ENCODE peak calls at places on chromosome 1, in ten cellular contexts. L is fibroblast of lung, W is left ventricle myocardium inferior, O is RWPE2, S is lower leg skin, F is MM.1S, P is heart right ventricle, H is right atrium auricular region, J is fibroblast of mammary gland, G is foreskin fibroblast. A is an unnamed sample.

GRCh38 chr1:165854101-165854845 is 26.9 kb downstream of the UCK2 start:
- DNase-seq in O (no peak), J (peak), L (peak), G (peak), S (no peak), P (no peak), H (no peak), F (no peak), W (no peak), A (no peak)

GRCh38 chr1:172402878-172403573 is 17.5 kb upstream of the C1orf105 start:
- DNase-seq in F (no peak), J (no peak), P (no peak), W (no peak), O (no peak), S (no peak), H (no peak), G (no peak), L (peak), A (no peak)

GRCh38 chr1:109977657-109978378 is 6.7 kb upstream of the AHCYL1 start:
- DNase-seq in W (peak), P (peak), O (no peak), J (no peak), G (no peak), H (peak), L (no peak), F (no peak), S (no peak), A (no peak)

GRCh38 chr1:54273837-54274192 is 73.8 kb downstream of the MRPL37 start:
- DNase-seq in P (peak), J (peak), G (no peak), S (peak), L (no peak), W (peak), H (no peak), O (no peak), F (no peak), A (no peak)

GRCh38 chr1:6359568-6360496 is 33.7 kb downstream of the ACOT7 start:
- DNase-seq in J (peak), F (peak), G (peak), L (peak), W (peak), P (peak), O (peak), S (no peak), H (peak), A (peak)

GRCh38 chr1:167328762-167329483 is 108.2 kb downstream of the POU2F1 start:
- DNase-seq in J (no peak), S (no peak), F (peak), P (peak), L (peak), O (no peak), G (no peak), H (no peak), W (no peak), A (no peak)

GRCh38 chr1:156920233-156921052 is at the start of gene LRRC71:
- DNase-seq in O (no peak), F (peak), H (peak), G (peak), S (peak), J (peak), L (peak), P (peak), W (peak), A (peak)

GRCh38 chr1:99766378-99766800 is at the start of gene FRRS1:
- DNase-seq in L (peak), J (peak), P (peak), S (peak), O (no peak), H (peak), W (peak), G (peak), F (peak), A (peak)

GRCh38 chr1:193183019-193183643 is 3.3 kb downstream of the B3GALT2 start:
- DNase-seq in G (peak), W (no peak), O (no peak), H (no peak), S (no peak), L (peak), P (no peak), J (peak), F (peak), A (no peak)

GRCh38 chr1:6263716-6264115 is 2.8 kb upstream of the GPR153 start:
- DNase-seq in W (no peak), P (no peak), L (no peak), F (no peak), G (no peak), H (no peak), O (no peak), S (no peak), J (peak), A (no peak)

GRCh38 chr1:22741118-22741517 is 30.5 kb downstream of the EPHB2 start:
- DNase-seq in J (no peak), O (no peak), P (no peak), F (no peak), S (no peak), G (no peak), H (no peak), W (no peak), L (no peak), A (no peak)

GRCh38 chr1:84277343-84278059 is 24.0 kb upstream of the SAMD13 start:
- DNase-seq in P (no peak), S (no peak), O (no peak), H (no peak), G (no peak), L (no peak), J (no peak), W (no peak), F (no peak), A (no peak)

GRCh38 chr1:166721145-166721544 is 118.1 kb upstream of the POGK start:
- DNase-seq in P (no peak), O (no peak), W (no peak), J (peak), L (no peak), H (no peak), F (no peak), S (no peak), G (no peak), A (no peak)

DNA sequence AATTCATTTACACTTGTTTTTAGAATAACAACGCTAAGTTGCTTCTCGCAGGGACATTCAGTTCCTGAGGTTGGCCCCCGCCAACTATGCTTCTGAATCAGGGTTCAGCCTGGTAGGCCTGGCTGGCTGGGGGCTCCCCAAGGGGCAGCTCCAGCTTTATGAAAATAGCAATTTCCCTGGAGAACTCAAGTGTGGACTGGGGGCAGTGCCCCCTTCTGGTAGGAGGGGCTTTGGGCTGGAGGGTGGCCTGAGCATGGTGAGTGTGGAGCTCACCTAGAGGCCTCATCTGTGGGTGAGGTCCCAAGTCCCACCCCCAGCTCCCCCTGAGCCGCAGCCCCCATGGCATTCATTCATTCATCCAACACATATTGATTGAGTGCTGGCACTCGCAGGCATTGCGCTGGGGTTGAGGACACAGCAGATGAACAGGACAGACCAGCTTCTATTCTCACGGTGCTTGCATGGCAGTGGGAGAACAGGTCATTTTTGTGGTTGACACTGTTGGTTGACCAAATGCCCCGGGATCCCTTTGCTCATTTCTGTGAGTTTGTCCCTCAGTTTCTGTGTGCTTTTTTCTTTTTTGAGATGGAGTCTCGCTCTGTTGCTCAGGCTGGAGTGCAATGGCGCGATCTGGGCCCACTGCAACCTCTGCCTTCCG is 79.2 kb downstream of the UBIAD1 start:
- DNase-seq in O (no peak), P (no peak), G (no peak), J (no peak), L (no peak), F (no peak), S (no peak), W (no peak), H (no peak), A (no peak)
- TF ChIP-seq CTCF in O (no peak), P (no peak), G (no peak), J (no peak), L (no peak), F (no peak), S (no peak), W (no peak), H (no peak), A (no peak)

GRCh38 chr1:81804320-81804719 is 3.6 kb downstream of the ADGRL2 start:
- DNase-seq in O (no peak), P (no peak), W (no peak), S (no peak), L (no peak), G (no peak), F (no peak), H (no peak), J (no peak), A (no peak)
- H3K4me3 ChIP-seq in O (no peak), P (peak), W (peak), S (no peak), L (peak), G (peak), F (no peak), H (no peak), J (no peak), A (peak)

DNA sequence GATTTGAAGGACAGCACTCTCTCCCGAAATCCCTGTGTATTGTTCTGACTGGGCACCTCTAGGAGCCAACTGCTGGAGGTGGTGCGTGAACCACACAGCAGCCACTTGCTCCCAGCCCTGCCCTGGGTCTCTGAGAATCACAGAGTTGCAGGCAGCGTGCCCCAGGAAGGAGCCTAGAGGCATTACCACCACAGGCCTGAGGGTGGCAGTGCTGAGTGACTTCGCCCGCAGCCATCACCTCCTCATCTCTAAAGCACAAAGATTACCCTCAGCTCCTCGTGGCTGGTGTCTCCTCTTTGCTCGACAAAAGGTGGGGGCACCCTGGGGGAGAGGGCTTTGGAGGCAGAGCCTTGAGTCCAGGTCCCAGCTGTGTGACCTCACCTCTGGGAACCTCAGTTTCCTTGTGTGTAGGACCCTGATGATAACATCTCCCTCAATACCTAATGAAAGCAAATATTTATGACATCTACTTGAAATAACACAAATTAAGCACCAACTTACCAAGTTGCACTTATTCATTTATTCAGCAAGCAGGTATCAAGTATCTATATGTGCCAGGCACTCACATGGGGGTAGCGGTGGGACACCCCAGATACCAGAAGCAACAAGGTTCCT is 86.3 kb downstream of the VWA5B1 start:
- DNase-seq in G (peak), F (no peak), W (peak), S (peak), H (no peak), O (no peak), L (no peak), P (peak), J (peak), A (no peak)
- TF ChIP-seq CTCF in G (peak), F (peak), W (peak), S (no peak), H (peak), O (peak), L (peak), P (peak), J (peak), A (peak)

DNA sequence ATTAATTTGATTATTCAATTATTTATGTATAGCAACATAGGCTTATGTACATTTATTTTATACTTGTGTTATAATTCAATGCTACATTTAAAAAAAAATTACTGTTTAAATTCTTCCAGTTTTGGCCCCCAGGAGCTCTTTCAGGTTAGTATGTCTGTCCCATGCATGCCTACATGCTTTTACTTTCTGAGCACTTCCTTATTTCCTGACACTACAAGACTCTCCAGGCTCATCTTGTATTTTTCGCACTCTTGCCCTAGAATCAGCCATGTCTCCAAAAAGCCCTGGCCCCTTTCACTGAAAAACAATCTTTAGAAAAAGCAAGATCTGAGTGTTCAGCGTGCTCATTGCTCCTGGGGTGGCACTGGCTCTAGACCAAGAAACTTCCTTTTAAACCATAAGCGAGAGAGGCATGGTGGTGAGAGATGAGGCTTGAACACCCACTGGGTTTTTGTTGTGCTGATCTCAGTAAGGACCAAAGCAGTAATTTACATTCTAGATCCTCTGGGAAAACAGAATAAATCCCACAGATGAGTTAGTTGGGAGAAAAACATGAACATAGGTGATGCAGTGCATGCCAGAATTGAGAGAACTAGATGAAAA is 95.0 kb downstream of the SLC30A10 start:
- DNase-seq in F (no peak), W (no peak), H (no peak), S (no peak), P (no peak), J (no peak), G (no peak), L (no peak), O (no peak), A (no peak)
- H3K4me3 ChIP-seq in F (no peak), W (no peak), H (no peak), S (no peak), P (no peak), J (no peak), G (no peak), L (no peak), O (no peak), A (no peak)

GRCh38 chr1:226737819-226738420 is 1.2 kb downstream of the ITPKB start:
- DNase-seq in F (peak), O (no peak), W (peak), G (peak), H (peak), L (peak), S (peak), J (peak), P (peak), A (peak)

GRCh38 chr1:226736001-226736907 is 2.8 kb downstream of the ITPKB start:
- DNase-seq in W (peak), P (peak), H (no peak), G (no peak), L (no peak), O (no peak), S (peak), J (no peak), F (no peak), A (no peak)

GRCh38 chr1:226738421-226738994 is 574 bp downstream of the ITPKB start:
- DNase-seq in J (peak), H (no peak), O (no peak), W (peak), S (no peak), F (peak), L (peak), G (peak), P (peak), A (peak)

GRCh38 chr1:226735576-226735975 is 3.5 kb downstream of the ITPKB start:
- DNase-seq in L (no peak), G (no peak), O (no peak), J (no peak), H (no peak), F (peak), P (no peak), S (no peak), W (no peak), A (no peak)

DNA sequence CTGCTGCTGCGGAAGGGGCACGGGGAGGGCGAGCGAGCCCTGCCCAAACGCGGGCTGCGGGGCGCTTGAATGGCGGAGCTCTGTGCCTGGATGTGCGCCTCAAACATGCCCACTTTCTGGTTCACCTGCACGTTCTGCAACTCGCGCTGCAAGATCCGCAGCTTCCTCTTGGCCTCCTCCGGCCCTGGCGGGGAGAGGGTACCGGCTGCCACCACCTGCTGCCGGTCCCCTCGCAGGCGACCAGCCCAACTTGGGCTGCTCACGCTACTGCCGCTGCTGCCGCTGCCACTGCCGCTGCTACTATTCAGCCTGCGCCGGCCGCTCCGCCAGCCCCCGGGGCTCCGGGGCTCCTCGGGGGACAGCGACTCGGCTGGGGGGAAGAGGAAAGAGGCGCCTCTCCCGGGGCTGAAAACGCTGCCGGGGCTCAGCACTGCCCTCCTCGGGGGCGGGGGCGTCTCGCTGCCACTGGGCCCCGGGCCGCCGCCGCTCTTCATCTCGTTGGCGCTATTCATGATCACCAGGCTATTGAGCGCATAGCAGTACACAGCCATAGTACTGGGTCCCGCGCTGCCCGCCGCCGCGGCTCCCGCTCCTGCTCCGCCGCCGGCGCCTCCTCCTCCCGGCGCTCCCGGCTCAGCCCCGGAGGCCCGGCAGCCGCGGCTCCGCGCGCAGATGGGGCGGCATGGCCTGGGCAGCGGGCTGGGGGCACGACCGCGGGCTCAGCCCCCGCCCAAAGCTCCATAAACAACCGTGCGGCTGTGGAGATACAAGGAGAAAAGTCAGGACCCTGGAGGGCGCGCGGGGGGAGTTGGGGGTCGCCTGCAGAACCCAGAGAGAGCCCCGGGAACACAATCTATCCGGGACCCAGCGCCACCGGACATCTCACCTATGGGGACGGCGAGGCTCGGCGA is 1.9 kb downstream of the ITPKB start:
- DNase-seq in P (peak), H (no peak), W (peak), J (peak), O (no peak), F (peak), G (peak), L (peak), S (no peak), A (peak)
- TF ChIP-seq CTCF in P (peak), H (no peak), W (peak), J (no peak), O (no peak), F (peak), G (peak), L (no peak), S (no peak), A (peak)

DNA sequence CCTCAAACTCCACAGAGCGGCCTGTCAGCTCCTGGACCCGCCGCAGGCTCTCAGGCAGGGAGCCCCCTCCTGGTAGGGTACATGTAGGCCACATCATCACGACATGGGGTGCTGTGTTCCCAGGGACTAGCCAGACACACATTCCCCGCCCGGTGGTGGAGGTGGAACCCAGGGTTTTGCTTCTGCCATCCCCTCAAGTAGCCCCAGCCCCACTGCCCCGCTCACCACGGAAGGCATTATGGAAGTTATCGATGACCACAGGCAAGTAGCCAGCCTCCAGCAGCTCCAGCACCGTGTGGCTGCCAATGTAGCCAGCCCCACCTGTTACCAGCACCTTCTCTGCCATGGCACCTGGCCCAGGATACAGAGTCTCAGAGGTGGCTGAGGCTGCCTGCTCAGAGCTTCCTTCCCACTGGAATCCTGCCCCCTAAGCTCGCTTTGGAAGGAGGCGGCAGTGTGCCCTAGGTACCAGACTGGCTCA is 1.9 kb downstream of the GALE start:
- DNase-seq in J (no peak), H (no peak), P (no peak), W (no peak), O (no peak), L (no peak), F (no peak), S (no peak), G (no peak), A (peak)
- H3K4me3 ChIP-seq in J (no peak), H (no peak), P (no peak), W (peak), O (no peak), L (peak), F (no peak), S (no peak), G (no peak), A (peak)

A was measured in upper lobe of right lung.